ENCODE peak calls at places on chromosomes 16 and 17, in ten cellular contexts. One of them, this sample, is unnamed.

GRCh38 chr16:75099738-75100615 is 16.6 kb downstream of the LDHD start:
- DNase-seq in cerebellar cortex: no peak
- DNase-seq in AG04450: no peak
- DNase-seq in kidney: peak
- DNase-seq in stomach: no peak
- DNase-seq in Caco-2: no peak
- DNase-seq in stimulated activated CD8-positive, alpha-beta memory T cell treated with anti-CD3 and anti-CD28 coated beads, Interleukin-7, amount 100 ng/mL, for 1 hour: no peak
- DNase-seq in activated T-helper 9 cell treated with anti-CD3 and anti-CD28 coated beads, Interleukin-2, amount 50 U/mL, for 16 hours: peak
- DNase-seq in H4: peak
- DNase-seq in endodermal cell: peak
- DNase-seq in this sample: no peak

GRCh38 chr17:59845595-59846390 is 47.0 kb downstream of the TUBD1 start:
- DNase-seq in AG04450: no peak
- DNase-seq in Caco-2: peak
- DNase-seq in stomach: peak
- DNase-seq in stimulated activated CD8-positive, alpha-beta memory T cell treated with anti-CD3 and anti-CD28 coated beads, Interleukin-7, amount 100 ng/mL, for 1 hour: no peak
- DNase-seq in kidney: peak
- DNase-seq in cerebellar cortex: peak
- DNase-seq in H4: peak
- DNase-seq in endodermal cell: peak
- DNase-seq in activated T-helper 9 cell treated with anti-CD3 and anti-CD28 coated beads, Interleukin-2, amount 50 U/mL, for 16 hours: peak
- DNase-seq in this sample: no peak

GRCh38 chr16:3992297-3993051 is 112.0 kb upstream of the CREBBP start:
- DNase-seq in stimulated activated CD8-positive, alpha-beta memory T cell treated with anti-CD3 and anti-CD28 coated beads, Interleukin-7, amount 100 ng/mL, for 1 hour: no peak
- DNase-seq in AG04450: no peak
- DNase-seq in Caco-2: no peak
- DNase-seq in stomach: no peak
- DNase-seq in kidney: peak
- DNase-seq in H4: no peak
- DNase-seq in cerebellar cortex: peak
- DNase-seq in endodermal cell: peak
- DNase-seq in activated T-helper 9 cell treated with anti-CD3 and anti-CD28 coated beads, Interleukin-2, amount 50 U/mL, for 16 hours: no peak
- DNase-seq in this sample: no peak

GRCh38 chr16:85522842-85523601 is 90.1 kb upstream of the GSE1 start:
- DNase-seq in kidney: no peak
- DNase-seq in activated T-helper 9 cell treated with anti-CD3 and anti-CD28 coated beads, Interleukin-2, amount 50 U/mL, for 16 hours: no peak
- DNase-seq in cerebellar cortex: peak
- DNase-seq in endodermal cell: no peak
- DNase-seq in stomach: peak
- DNase-seq in H4: peak
- DNase-seq in AG04450: no peak
- DNase-seq in Caco-2: no peak
- DNase-seq in stimulated activated CD8-positive, alpha-beta memory T cell treated with anti-CD3 and anti-CD28 coated beads, Interleukin-7, amount 100 ng/mL, for 1 hour: no peak
- DNase-seq in this sample: peak

GRCh38 chr16:74817851-74818250 is 43.2 kb upstream of the FA2H start:
- DNase-seq in endodermal cell: peak
- DNase-seq in stimulated activated CD8-positive, alpha-beta memory T cell treated with anti-CD3 and anti-CD28 coated beads, Interleukin-7, amount 100 ng/mL, for 1 hour: no peak
- DNase-seq in H4: no peak
- DNase-seq in stomach: no peak
- DNase-seq in activated T-helper 9 cell treated with anti-CD3 and anti-CD28 coated beads, Interleukin-2, amount 50 U/mL, for 16 hours: no peak
- DNase-seq in cerebellar cortex: no peak
- DNase-seq in AG04450: no peak
- DNase-seq in Caco-2: no peak
- DNase-seq in kidney: no peak
- DNase-seq in this sample: peak

GRCh38 chr16:11692171-11692570 is 23.9 kb downstream of the SNN start:
- DNase-seq in endodermal cell: no peak
- DNase-seq in stimulated activated CD8-positive, alpha-beta memory T cell treated with anti-CD3 and anti-CD28 coated beads, Interleukin-7, amount 100 ng/mL, for 1 hour: no peak
- DNase-seq in stomach: no peak
- DNase-seq in activated T-helper 9 cell treated with anti-CD3 and anti-CD28 coated beads, Interleukin-2, amount 50 U/mL, for 16 hours: no peak
- DNase-seq in H4: no peak
- DNase-seq in cerebellar cortex: peak
- DNase-seq in AG04450: no peak
- DNase-seq in Caco-2: no peak
- DNase-seq in kidney: no peak
- DNase-seq in this sample: no peak

GRCh38 chr17:655618-656017 is 59.0 kb downstream of the VPS53 start:
- DNase-seq in activated T-helper 9 cell treated with anti-CD3 and anti-CD28 coated beads, Interleukin-2, amount 50 U/mL, for 16 hours: no peak
- DNase-seq in stimulated activated CD8-positive, alpha-beta memory T cell treated with anti-CD3 and anti-CD28 coated beads, Interleukin-7, amount 100 ng/mL, for 1 hour: no peak
- DNase-seq in endodermal cell: no peak
- DNase-seq in AG04450: no peak
- DNase-seq in H4: no peak
- DNase-seq in Caco-2: no peak
- DNase-seq in kidney: no peak
- DNase-seq in stomach: no peak
- DNase-seq in cerebellar cortex: peak
- DNase-seq in this sample: no peak

GRCh38 chr16:27319257-27319965 is 5.6 kb downstream of the IL4R start:
- DNase-seq in H4: no peak
- DNase-seq in stomach: no peak
- DNase-seq in AG04450: no peak
- DNase-seq in activated T-helper 9 cell treated with anti-CD3 and anti-CD28 coated beads, Interleukin-2, amount 50 U/mL, for 16 hours: no peak
- DNase-seq in endodermal cell: peak
- DNase-seq in kidney: peak
- DNase-seq in stimulated activated CD8-positive, alpha-beta memory T cell treated with anti-CD3 and anti-CD28 coated beads, Interleukin-7, amount 100 ng/mL, for 1 hour: no peak
- DNase-seq in Caco-2: no peak
- DNase-seq in cerebellar cortex: no peak
- DNase-seq in this sample: no peak

GRCh38 chr17:66638707-66639479 is 196.0 kb upstream of the CACNG5 start:
- DNase-seq in AG04450: no peak
- DNase-seq in kidney: no peak
- DNase-seq in cerebellar cortex: no peak
- DNase-seq in stimulated activated CD8-positive, alpha-beta memory T cell treated with anti-CD3 and anti-CD28 coated beads, Interleukin-7, amount 100 ng/mL, for 1 hour: no peak
- DNase-seq in endodermal cell: no peak
- DNase-seq in activated T-helper 9 cell treated with anti-CD3 and anti-CD28 coated beads, Interleukin-2, amount 50 U/mL, for 16 hours: no peak
- DNase-seq in Caco-2: no peak
- DNase-seq in stomach: no peak
- DNase-seq in H4: no peak
- DNase-seq in this sample: no peak

GRCh38 chr17:65047939-65048338 is 8.6 kb downstream of the GNA13 start:
- DNase-seq in activated T-helper 9 cell treated with anti-CD3 and anti-CD28 coated beads, Interleukin-2, amount 50 U/mL, for 16 hours: no peak
- DNase-seq in AG04450: no peak
- DNase-seq in stomach: no peak
- DNase-seq in stimulated activated CD8-positive, alpha-beta memory T cell treated with anti-CD3 and anti-CD28 coated beads, Interleukin-7, amount 100 ng/mL, for 1 hour: no peak
- DNase-seq in Caco-2: no peak
- DNase-seq in H4: no peak
- DNase-seq in endodermal cell: no peak
- DNase-seq in kidney: no peak
- DNase-seq in cerebellar cortex: no peak
- DNase-seq in this sample: no peak